ENCODE peak calls at places on chromosomes 16 and 17, in six cellular contexts. One of them, this sample, is unnamed.

GRCh38 chr16:70679653-70680494 is 6.0 kb downstream of the MTSS2 start:
- DNase-seq in foreskin fibroblast: no peak
- DNase-seq in brain microvascular endothelial cell: no peak
- DNase-seq in breast epithelium: no peak
- DNase-seq in HCT116: no peak
- DNase-seq in BJ: no peak
- DNase-seq in this sample: no peak

GRCh38 chr17:5588584-5588983 is 4.3 kb upstream of the NLRP1 start:
- DNase-seq in foreskin fibroblast: no peak
- DNase-seq in brain microvascular endothelial cell: no peak
- DNase-seq in breast epithelium: no peak
- DNase-seq in HCT116: no peak
- DNase-seq in BJ: no peak
- DNase-seq in this sample: no peak

GRCh38 chr16:24525970-24526559 is 13.3 kb upstream of the RBBP6 start:
- DNase-seq in foreskin fibroblast: no peak
- DNase-seq in brain microvascular endothelial cell: no peak
- DNase-seq in breast epithelium: no peak
- DNase-seq in HCT116: no peak
- DNase-seq in BJ: peak; percentile 71
- DNase-seq in this sample: no peak

GRCh38 chr17:78597923-78598545 is 20.8 kb upstream of the DNAH17 start:
- DNase-seq in foreskin fibroblast: peak; percentile 59
- DNase-seq in brain microvascular endothelial cell: no peak
- DNase-seq in breast epithelium: no peak
- DNase-seq in HCT116: no peak
- DNase-seq in BJ: peak; percentile 57
- DNase-seq in this sample: peak; percentile 63

GRCh38 chr17:31251075-31251474 is 46.0 kb downstream of the OMG start:
- DNase-seq in foreskin fibroblast: no peak
- DNase-seq in brain microvascular endothelial cell: no peak
- DNase-seq in breast epithelium: no peak
- DNase-seq in HCT116: no peak
- DNase-seq in BJ: no peak
- DNase-seq in this sample: peak; percentile 27

GRCh38 chr17:78935419-78936323 is 10.5 kb upstream of the TIMP2 start:
- DNase-seq in foreskin fibroblast: peak; percentile 98
- DNase-seq in brain microvascular endothelial cell: peak; percentile 97
- DNase-seq in breast epithelium: peak; percentile 45
- DNase-seq in HCT116: no peak
- DNase-seq in BJ: peak; percentile 82
- DNase-seq in this sample: peak; percentile 96

GRCh38 chr17:38980455-38981217 is 13.4 kb upstream of the FBXO47 start:
- DNase-seq in foreskin fibroblast: no peak
- DNase-seq in brain microvascular endothelial cell: no peak
- DNase-seq in breast epithelium: no peak
- DNase-seq in HCT116: no peak
- DNase-seq in BJ: peak; percentile 79
- DNase-seq in this sample: no peak

GRCh38 chr17:74605361-74605760 is 13.3 kb upstream of the CD300LD start:
- DNase-seq in foreskin fibroblast: peak; percentile 50
- DNase-seq in brain microvascular endothelial cell: peak; percentile 24
- DNase-seq in breast epithelium: peak; percentile 28
- DNase-seq in HCT116: no peak
- DNase-seq in BJ: peak; percentile 5
- DNase-seq in this sample: peak; percentile 8

GRCh38 chr16:89360760-89361435 is 129.5 kb downstream of the ANKRD11 start:
- DNase-seq in foreskin fibroblast: no peak
- DNase-seq in brain microvascular endothelial cell: no peak
- DNase-seq in breast epithelium: no peak
- DNase-seq in HCT116: no peak
- DNase-seq in BJ: no peak
- DNase-seq in this sample: no peak

GRCh38 chr17:74601944-74602572 is 10.0 kb upstream of the CD300LD start:
- DNase-seq in foreskin fibroblast: peak; percentile 7
- DNase-seq in brain microvascular endothelial cell: peak; percentile 18
- DNase-seq in breast epithelium: no peak
- DNase-seq in HCT116: peak; percentile 53
- DNase-seq in BJ: no peak
- DNase-seq in this sample: no peak

GRCh38 chr17:39808409-39808997 is 55.6 kb downstream of the IKZF3 start:
- DNase-seq in foreskin fibroblast: no peak
- DNase-seq in brain microvascular endothelial cell: no peak
- DNase-seq in breast epithelium: no peak
- DNase-seq in HCT116: no peak
- DNase-seq in BJ: no peak
- DNase-seq in this sample: no peak

GRCh38 chr17:41907633-41908539 is 10.9 kb downstream of the ACLY start:
- DNase-seq in foreskin fibroblast: peak; percentile 38
- DNase-seq in brain microvascular endothelial cell: no peak
- DNase-seq in breast epithelium: no peak
- DNase-seq in HCT116: no peak
- DNase-seq in BJ: no peak
- DNase-seq in this sample: no peak

GRCh38 chr17:17041018-17041521 is 1.2 kb upstream of the MPRIP start:
- DNase-seq in foreskin fibroblast: peak; percentile 63
- DNase-seq in brain microvascular endothelial cell: peak; percentile 47
- DNase-seq in breast epithelium: no peak
- DNase-seq in HCT116: no peak
- DNase-seq in BJ: no peak
- DNase-seq in this sample: peak; percentile 62

GRCh38 chr16:84103678-84104077 is 13.1 kb downstream of the MBTPS1 start:
- DNase-seq in foreskin fibroblast: peak; percentile 23
- DNase-seq in brain microvascular endothelial cell: no peak
- DNase-seq in breast epithelium: no peak
- DNase-seq in HCT116: no peak
- DNase-seq in BJ: no peak
- DNase-seq in this sample: no peak

GRCh38 chr17:61009619-61010018 is 332.0 kb downstream of the BCAS3 start:
- DNase-seq in foreskin fibroblast: no peak
- DNase-seq in brain microvascular endothelial cell: peak; percentile 39
- DNase-seq in breast epithelium: no peak
- DNase-seq in HCT116: no peak
- DNase-seq in BJ: no peak
- DNase-seq in this sample: peak; percentile 16

DNA sequence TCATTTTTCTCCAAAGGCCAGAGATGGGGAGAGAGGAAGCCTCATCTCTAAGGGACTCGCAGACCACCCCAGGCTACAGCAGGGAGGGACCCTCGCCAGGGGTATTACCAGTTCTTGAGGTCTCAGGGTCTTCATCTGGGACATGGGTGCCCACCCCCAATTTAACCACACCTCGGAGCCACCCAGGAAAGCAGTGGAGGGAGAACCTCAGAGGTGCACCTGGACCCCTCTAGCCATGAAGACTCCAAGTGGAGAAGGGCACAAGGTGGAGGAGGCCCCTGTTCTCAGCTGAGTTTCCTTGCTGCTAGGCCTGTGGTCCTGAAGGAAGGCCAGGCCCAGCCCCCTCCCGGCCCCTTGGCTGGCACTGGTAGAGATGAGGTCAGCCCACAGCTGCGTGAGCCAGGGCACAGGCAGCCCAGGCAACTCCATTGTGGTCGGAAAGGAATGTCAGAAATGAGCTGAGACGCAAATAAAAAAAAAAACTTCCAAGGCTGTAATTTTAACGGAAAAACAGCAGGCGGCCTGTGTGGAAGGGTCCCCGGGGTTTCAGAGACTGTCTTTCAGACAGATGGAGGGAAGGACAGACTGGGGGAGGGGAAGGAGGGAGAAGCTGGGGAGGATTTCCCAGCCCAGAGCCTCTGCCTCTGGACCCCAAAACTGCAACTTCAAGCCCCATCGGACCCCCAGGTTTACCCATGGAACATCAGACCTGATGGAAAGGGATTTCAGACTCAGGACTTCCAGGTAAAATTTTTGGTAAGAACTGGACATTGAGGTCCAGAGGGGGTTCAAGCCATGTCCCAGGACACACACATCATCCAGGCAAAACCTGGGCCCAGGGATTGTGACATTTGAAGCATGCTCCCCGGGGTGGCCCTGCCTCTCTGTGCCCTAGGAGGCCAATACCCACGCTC is 25.5 kb upstream of the MRPS23 start:
- DNase-seq in foreskin fibroblast: peak; percentile 97
- DNase-seq in brain microvascular endothelial cell: peak; percentile 95
- DNase-seq in breast epithelium: peak; percentile 94
- DNase-seq in HCT116: peak; percentile 90
- DNase-seq in BJ: peak; percentile 90
- DNase-seq in this sample: peak; percentile 95
- H3K4me3 ChIP-seq in foreskin fibroblast: peak overlapping the region; percentile 23
- H3K4me3 ChIP-seq in brain microvascular endothelial cell: peak overlapping the region; percentile 35
- H3K4me3 ChIP-seq in breast epithelium: no peak overlapping the region
- H3K4me3 ChIP-seq in HCT116: peak overlapping the region; percentile 45
- H3K4me3 ChIP-seq in BJ: peak overlapping the region; percentile 7
- H3K4me3 ChIP-seq in this sample: peak overlapping the region; percentile 20

DNA sequence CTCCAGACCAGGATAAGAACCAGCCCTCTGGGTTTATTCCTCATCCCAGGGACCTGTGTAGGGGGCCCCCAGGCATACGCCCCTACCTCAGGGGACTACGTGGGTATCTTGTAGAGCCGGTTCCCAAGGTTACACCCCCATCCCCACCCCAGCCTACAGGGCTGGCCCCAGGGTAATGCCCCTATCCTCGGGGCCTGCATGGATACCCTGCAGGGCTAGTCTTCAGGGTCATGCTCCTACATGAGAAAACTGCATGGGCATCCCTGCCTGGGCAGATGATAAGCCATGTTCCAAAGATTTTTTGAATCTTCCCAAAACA is 14.2 kb downstream of the HDAC5 start:
- DNase-seq in foreskin fibroblast: no peak
- DNase-seq in brain microvascular endothelial cell: no peak
- DNase-seq in breast epithelium: no peak
- DNase-seq in HCT116: no peak
- DNase-seq in BJ: no peak
- DNase-seq in this sample: no peak
- H3K4me3 ChIP-seq in foreskin fibroblast: peak overlapping the region; percentile 52
- H3K4me3 ChIP-seq in brain microvascular endothelial cell: no peak overlapping the region
- H3K4me3 ChIP-seq in breast epithelium: no peak overlapping the region
- H3K4me3 ChIP-seq in HCT116: no peak overlapping the region
- H3K4me3 ChIP-seq in BJ: peak overlapping the region; percentile 54
- H3K4me3 ChIP-seq in this sample: no peak overlapping the region

GRCh38 chr17:8002646-8003593 is 505 bp downstream of the GUCY2D start:
- DNase-seq in foreskin fibroblast: no peak
- DNase-seq in brain microvascular endothelial cell: no peak
- DNase-seq in breast epithelium: no peak
- DNase-seq in HCT116: no peak
- DNase-seq in BJ: no peak
- DNase-seq in this sample: no peak
- H3K4me3 ChIP-seq in foreskin fibroblast: no peak overlapping the region
- H3K4me3 ChIP-seq in brain microvascular endothelial cell: no peak overlapping the region
- H3K4me3 ChIP-seq in breast epithelium: no peak overlapping the region
- H3K4me3 ChIP-seq in HCT116: no peak overlapping the region
- H3K4me3 ChIP-seq in BJ: no peak overlapping the region
- H3K4me3 ChIP-seq in this sample: no peak overlapping the region

GRCh38 chr16:56662357-56663354 is 4.9 kb downstream of the MT1F start:
- DNase-seq in foreskin fibroblast: no peak
- DNase-seq in brain microvascular endothelial cell: no peak
- DNase-seq in breast epithelium: no peak
- DNase-seq in HCT116: no peak
- DNase-seq in BJ: no peak
- DNase-seq in this sample: no peak
- H3K4me3 ChIP-seq in foreskin fibroblast: no peak overlapping the region
- H3K4me3 ChIP-seq in brain microvascular endothelial cell: no peak overlapping the region
- H3K4me3 ChIP-seq in breast epithelium: no peak overlapping the region
- H3K4me3 ChIP-seq in HCT116: no peak overlapping the region
- H3K4me3 ChIP-seq in BJ: no peak overlapping the region
- H3K4me3 ChIP-seq in this sample: peak overlapping the region; percentile 14

GRCh38 chr16:54287018-54287757 is 601 bp upstream of the IRX3 start:
- DNase-seq in foreskin fibroblast: no peak
- DNase-seq in brain microvascular endothelial cell: no peak
- DNase-seq in breast epithelium: no peak
- DNase-seq in HCT116: peak; percentile 1
- DNase-seq in BJ: no peak
- DNase-seq in this sample: no peak
- H3K4me3 ChIP-seq in foreskin fibroblast: peak overlapping the region; percentile 70
- H3K4me3 ChIP-seq in brain microvascular endothelial cell: peak overlapping the region; percentile 64
- H3K4me3 ChIP-seq in breast epithelium: peak overlapping the region; percentile 80
- H3K4me3 ChIP-seq in HCT116: peak overlapping the region; percentile 71
- H3K4me3 ChIP-seq in BJ: peak overlapping the region; percentile 87
- H3K4me3 ChIP-seq in this sample: peak overlapping the region; percentile 73

GRCh38 chr16:67539271-67539670 is 10.6 kb downstream of the RIPOR1 start:
- DNase-seq in foreskin fibroblast: no peak
- DNase-seq in brain microvascular endothelial cell: no peak
- DNase-seq in breast epithelium: no peak
- DNase-seq in HCT116: no peak
- DNase-seq in BJ: no peak
- DNase-seq in this sample: no peak
- H3K4me3 ChIP-seq in foreskin fibroblast: no peak overlapping the region
- H3K4me3 ChIP-seq in brain microvascular endothelial cell: no peak overlapping the region
- H3K4me3 ChIP-seq in breast epithelium: no peak overlapping the region
- H3K4me3 ChIP-seq in HCT116: no peak overlapping the region
- H3K4me3 ChIP-seq in BJ: no peak overlapping the region
- H3K4me3 ChIP-seq in this sample: no peak overlapping the region

DNA sequence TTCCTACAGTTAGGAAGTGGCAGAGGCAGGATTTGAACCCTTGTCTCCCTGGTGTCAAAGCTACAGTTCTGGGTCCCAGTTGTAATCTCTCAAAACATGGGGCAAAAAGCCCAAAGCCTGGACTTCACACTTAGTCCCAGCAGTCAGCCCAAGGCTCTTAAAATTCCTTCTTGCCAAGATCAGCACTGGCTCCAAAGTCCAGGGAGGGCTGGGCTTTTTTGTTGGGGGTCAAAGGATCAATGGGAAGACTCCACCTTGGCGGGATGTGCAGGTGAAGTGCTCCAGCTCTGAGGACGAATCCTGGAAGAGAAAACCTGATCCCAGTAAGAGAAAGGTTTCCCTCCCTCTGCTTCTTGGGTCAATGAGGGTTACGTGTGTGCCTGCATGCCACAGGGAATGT is 195.5 kb downstream of the HAPSTR1 start:
- DNase-seq in foreskin fibroblast: no peak
- DNase-seq in brain microvascular endothelial cell: no peak
- DNase-seq in breast epithelium: no peak
- DNase-seq in HCT116: no peak
- DNase-seq in BJ: no peak
- DNase-seq in this sample: no peak
- H3K4me3 ChIP-seq in foreskin fibroblast: no peak overlapping the region
- H3K4me3 ChIP-seq in brain microvascular endothelial cell: no peak overlapping the region
- H3K4me3 ChIP-seq in breast epithelium: no peak overlapping the region
- H3K4me3 ChIP-seq in HCT116: no peak overlapping the region
- H3K4me3 ChIP-seq in BJ: no peak overlapping the region
- H3K4me3 ChIP-seq in this sample: no peak overlapping the region

GRCh38 chr16:72983241-72983640 is 64.7 kb downstream of the ZFHX3 start:
- DNase-seq in foreskin fibroblast: no peak
- DNase-seq in brain microvascular endothelial cell: no peak
- DNase-seq in breast epithelium: no peak
- DNase-seq in HCT116: no peak
- DNase-seq in BJ: no peak
- DNase-seq in this sample: no peak

GRCh38 chr16:72983728-72984350 is 64.1 kb downstream of the ZFHX3 start:
- DNase-seq in foreskin fibroblast: no peak
- DNase-seq in brain microvascular endothelial cell: no peak
- DNase-seq in breast epithelium: no peak
- DNase-seq in HCT116: no peak
- DNase-seq in BJ: no peak
- DNase-seq in this sample: no peak

GRCh38 chr16:72986011-72986410 is 61.9 kb downstream of the ZFHX3 start:
- DNase-seq in foreskin fibroblast: peak; percentile 42
- DNase-seq in brain microvascular endothelial cell: peak; percentile 41
- DNase-seq in breast epithelium: no peak
- DNase-seq in HCT116: no peak
- DNase-seq in BJ: no peak
- DNase-seq in this sample: peak; percentile 57

GRCh38 chr16:72987480-72987901 is 60.4 kb downstream of the ZFHX3 start:
- DNase-seq in foreskin fibroblast: no peak
- DNase-seq in brain microvascular endothelial cell: no peak
- DNase-seq in breast epithelium: peak; percentile 84
- DNase-seq in HCT116: no peak
- DNase-seq in BJ: no peak
- DNase-seq in this sample: no peak

GRCh38 chr16:72985148-72985882 is 62.6 kb downstream of the ZFHX3 start:
- DNase-seq in foreskin fibroblast: no peak
- DNase-seq in brain microvascular endothelial cell: peak; percentile 72
- DNase-seq in breast epithelium: no peak
- DNase-seq in HCT116: no peak
- DNase-seq in BJ: peak; percentile 63
- DNase-seq in this sample: peak; percentile 95
- H3K4me3 ChIP-seq in foreskin fibroblast: peak overlapping the region; percentile 15
- H3K4me3 ChIP-seq in brain microvascular endothelial cell: peak overlapping the region; percentile 5
- H3K4me3 ChIP-seq in breast epithelium: peak overlapping the region; percentile 7
- H3K4me3 ChIP-seq in HCT116: no peak overlapping the region
- H3K4me3 ChIP-seq in BJ: no peak overlapping the region
- H3K4me3 ChIP-seq in this sample: peak overlapping the region; percentile 4

This sample was measured in skeletal muscle cell.